ENCODE peak calls at places on chromosome X, in seven cellular contexts. One of them, this sample, is unnamed.

GRCh38 chrX:39196192-39197102 is 395.2 kb downstream of the MID1IP1 start:
- DNase-seq in T-helper 9 cell: no peak
- DNase-seq in stimulated activated CD8-positive, alpha-beta memory T cell treated with anti-CD3 and anti-CD28 coated beads, Interleukin-15, amount 100 ng/mL, for 48 hours: no peak
- DNase-seq in NCI-H774: no peak
- DNase-seq in T-helper 1 cell: no peak
- DNase-seq in activated CD4-positive, alpha-beta T cell treated with anti-CD3 and anti-CD28 coated beads, Interleukin-2, amount 50 U/mL, for 1 hour: peak
- DNase-seq in stimulated activated CD4-positive, alpha-beta T cell treated with anti-CD3 and anti-CD28 coated beads, TNF-alpha, amount 100 ng/mL, for 1 hour: no peak
- DNase-seq in this sample: no peak

GRCh38 chrX:13473666-13474516 is 95.5 kb upstream of the EGFL6 start:
- DNase-seq in activated CD4-positive, alpha-beta T cell treated with anti-CD3 and anti-CD28 coated beads, Interleukin-2, amount 50 U/mL, for 1 hour: peak
- DNase-seq in stimulated activated CD4-positive, alpha-beta T cell treated with anti-CD3 and anti-CD28 coated beads, TNF-alpha, amount 100 ng/mL, for 1 hour: no peak
- DNase-seq in T-helper 9 cell: no peak
- DNase-seq in NCI-H774: no peak
- DNase-seq in stimulated activated CD8-positive, alpha-beta memory T cell treated with anti-CD3 and anti-CD28 coated beads, Interleukin-15, amount 100 ng/mL, for 48 hours: no peak
- DNase-seq in T-helper 1 cell: no peak
- DNase-seq in this sample: no peak

GRCh38 chrX:77398341-77398740 is 48.8 kb upstream of the FGF16 start:
- DNase-seq in stimulated activated CD4-positive, alpha-beta T cell treated with anti-CD3 and anti-CD28 coated beads, TNF-alpha, amount 100 ng/mL, for 1 hour: no peak
- DNase-seq in stimulated activated CD8-positive, alpha-beta memory T cell treated with anti-CD3 and anti-CD28 coated beads, Interleukin-15, amount 100 ng/mL, for 48 hours: no peak
- DNase-seq in T-helper 9 cell: no peak
- DNase-seq in NCI-H774: no peak
- DNase-seq in T-helper 1 cell: no peak
- DNase-seq in activated CD4-positive, alpha-beta T cell treated with anti-CD3 and anti-CD28 coated beads, Interleukin-2, amount 50 U/mL, for 1 hour: no peak
- DNase-seq in this sample: no peak

GRCh38 chrX:152658302-152658701 is 20.6 kb downstream of the GABRQ start:
- DNase-seq in stimulated activated CD4-positive, alpha-beta T cell treated with anti-CD3 and anti-CD28 coated beads, TNF-alpha, amount 100 ng/mL, for 1 hour: no peak
- DNase-seq in NCI-H774: no peak
- DNase-seq in T-helper 9 cell: no peak
- DNase-seq in T-helper 1 cell: no peak
- DNase-seq in stimulated activated CD8-positive, alpha-beta memory T cell treated with anti-CD3 and anti-CD28 coated beads, Interleukin-15, amount 100 ng/mL, for 48 hours: no peak
- DNase-seq in activated CD4-positive, alpha-beta T cell treated with anti-CD3 and anti-CD28 coated beads, Interleukin-2, amount 50 U/mL, for 1 hour: no peak
- DNase-seq in this sample: no peak

GRCh38 chrX:105837227-105837626 is 14.9 kb downstream of the NRK start:
- DNase-seq in T-helper 1 cell: no peak
- DNase-seq in T-helper 9 cell: no peak
- DNase-seq in NCI-H774: no peak
- DNase-seq in stimulated activated CD4-positive, alpha-beta T cell treated with anti-CD3 and anti-CD28 coated beads, TNF-alpha, amount 100 ng/mL, for 1 hour: no peak
- DNase-seq in stimulated activated CD8-positive, alpha-beta memory T cell treated with anti-CD3 and anti-CD28 coated beads, Interleukin-15, amount 100 ng/mL, for 48 hours: no peak
- DNase-seq in activated CD4-positive, alpha-beta T cell treated with anti-CD3 and anti-CD28 coated beads, Interleukin-2, amount 50 U/mL, for 1 hour: no peak
- DNase-seq in this sample: no peak

GRCh38 chrX:39816871-39817731 is 280.7 kb downstream of the BCOR start:
- DNase-seq in T-helper 1 cell: no peak
- DNase-seq in T-helper 9 cell: no peak
- DNase-seq in stimulated activated CD4-positive, alpha-beta T cell treated with anti-CD3 and anti-CD28 coated beads, TNF-alpha, amount 100 ng/mL, for 1 hour: no peak
- DNase-seq in activated CD4-positive, alpha-beta T cell treated with anti-CD3 and anti-CD28 coated beads, Interleukin-2, amount 50 U/mL, for 1 hour: no peak
- DNase-seq in stimulated activated CD8-positive, alpha-beta memory T cell treated with anti-CD3 and anti-CD28 coated beads, Interleukin-15, amount 100 ng/mL, for 48 hours: no peak
- DNase-seq in NCI-H774: no peak
- DNase-seq in this sample: no peak

GRCh38 chrX:2627272-2627867 is 63.7 kb upstream of the CD99 start:
- DNase-seq in stimulated activated CD8-positive, alpha-beta memory T cell treated with anti-CD3 and anti-CD28 coated beads, Interleukin-15, amount 100 ng/mL, for 48 hours: no peak
- DNase-seq in stimulated activated CD4-positive, alpha-beta T cell treated with anti-CD3 and anti-CD28 coated beads, TNF-alpha, amount 100 ng/mL, for 1 hour: peak
- DNase-seq in activated CD4-positive, alpha-beta T cell treated with anti-CD3 and anti-CD28 coated beads, Interleukin-2, amount 50 U/mL, for 1 hour: peak
- DNase-seq in T-helper 9 cell: no peak
- DNase-seq in T-helper 1 cell: no peak
- DNase-seq in NCI-H774: no peak
- DNase-seq in this sample: no peak

GRCh38 chrX:78199851-78200250 is 60.4 kb upstream of the TAF9B start:
- DNase-seq in stimulated activated CD4-positive, alpha-beta T cell treated with anti-CD3 and anti-CD28 coated beads, TNF-alpha, amount 100 ng/mL, for 1 hour: no peak
- DNase-seq in T-helper 9 cell: no peak
- DNase-seq in stimulated activated CD8-positive, alpha-beta memory T cell treated with anti-CD3 and anti-CD28 coated beads, Interleukin-15, amount 100 ng/mL, for 48 hours: no peak
- DNase-seq in activated CD4-positive, alpha-beta T cell treated with anti-CD3 and anti-CD28 coated beads, Interleukin-2, amount 50 U/mL, for 1 hour: no peak
- DNase-seq in T-helper 1 cell: no peak
- DNase-seq in NCI-H774: no peak
- DNase-seq in this sample: no peak

GRCh38 chrX:7083468-7084396 is 63.8 kb upstream of the STS start:
- DNase-seq in NCI-H774: no peak
- DNase-seq in stimulated activated CD4-positive, alpha-beta T cell treated with anti-CD3 and anti-CD28 coated beads, TNF-alpha, amount 100 ng/mL, for 1 hour: no peak
- DNase-seq in stimulated activated CD8-positive, alpha-beta memory T cell treated with anti-CD3 and anti-CD28 coated beads, Interleukin-15, amount 100 ng/mL, for 48 hours: peak
- DNase-seq in T-helper 1 cell: no peak
- DNase-seq in activated CD4-positive, alpha-beta T cell treated with anti-CD3 and anti-CD28 coated beads, Interleukin-2, amount 50 U/mL, for 1 hour: peak
- DNase-seq in T-helper 9 cell: peak
- DNase-seq in this sample: peak

GRCh38 chrX:661154-661553 is 30.6 kb downstream of the SHOX start:
- DNase-seq in NCI-H774: no peak
- DNase-seq in T-helper 9 cell: no peak
- DNase-seq in stimulated activated CD4-positive, alpha-beta T cell treated with anti-CD3 and anti-CD28 coated beads, TNF-alpha, amount 100 ng/mL, for 1 hour: no peak
- DNase-seq in activated CD4-positive, alpha-beta T cell treated with anti-CD3 and anti-CD28 coated beads, Interleukin-2, amount 50 U/mL, for 1 hour: no peak
- DNase-seq in stimulated activated CD8-positive, alpha-beta memory T cell treated with anti-CD3 and anti-CD28 coated beads, Interleukin-15, amount 100 ng/mL, for 48 hours: no peak
- DNase-seq in T-helper 1 cell: no peak
- DNase-seq in this sample: no peak

GRCh38 chrX:34578237-34578636 is 78.8 kb downstream of the TMEM47 start:
- DNase-seq in NCI-H774: no peak
- DNase-seq in stimulated activated CD4-positive, alpha-beta T cell treated with anti-CD3 and anti-CD28 coated beads, TNF-alpha, amount 100 ng/mL, for 1 hour: no peak
- DNase-seq in T-helper 1 cell: no peak
- DNase-seq in T-helper 9 cell: no peak
- DNase-seq in stimulated activated CD8-positive, alpha-beta memory T cell treated with anti-CD3 and anti-CD28 coated beads, Interleukin-15, amount 100 ng/mL, for 48 hours: no peak
- DNase-seq in activated CD4-positive, alpha-beta T cell treated with anti-CD3 and anti-CD28 coated beads, Interleukin-2, amount 50 U/mL, for 1 hour: no peak
- DNase-seq in this sample: no peak

This sample was measured in T-helper 17 cell.